ENCODE peak calls at places on chromosomes 4 and X, in ten cellular contexts. I is heart left ventricle, Q is right lobe of liver, F is GM12878, U is upper lobe of left lung, C is HepG2, P is HCT116, G is gastrocnemius medialis, S is body of pancreas, E is A549. R is an unnamed sample.

GRCh38 chr4:185387957-185388356 is 7.8 kb downstream of the LRP2BP start:
- ATAC-seq in I (no peak), S (no peak), F (no peak), G (no peak), U (no peak), P (no peak), C (no peak), Q (no peak), E (no peak), R (no peak)

GRCh38 chr4:42478941-42479340 is 81.7 kb downstream of the SHISA3 start:
- ATAC-seq in Q (no peak), S (no peak), F (no peak), I (no peak), G (no peak), U (no peak), C (no peak), P (no peak), E (no peak), R (no peak)

GRCh38 chr4:44493924-44494323 is 45.3 kb upstream of the KCTD8 start:
- ATAC-seq in U (no peak), Q (peak; percentile 57), C (peak; percentile 82), S (no peak), P (no peak), I (no peak), F (peak; percentile 50), G (peak; percentile 66), E (no peak), R (no peak)

GRCh38 chrX:136714626-136715599 is 65.8 kb downstream of the ARHGEF6 start:
- ATAC-seq in U (no peak), G (no peak), P (no peak), C (no peak), Q (no peak), S (no peak), F (peak; percentile 88), I (no peak), E (no peak), R (no peak)

GRCh38 chrX:72272868-72273267 is 4.2 kb downstream of the RPS4X start:
- ATAC-seq in E (no peak), P (no peak), C (no peak), S (no peak), Q (no peak), U (no peak), F (peak; percentile 2), I (no peak), G (no peak), R (no peak)

GRCh38 chrX:129649268-129650182 is 5.2 kb downstream of the APLN start:
- ATAC-seq in Q (no peak), G (no peak), S (no peak), U (no peak), P (no peak), E (no peak), F (no peak), I (no peak), C (no peak), R (no peak)

GRCh38 chr4:85084371-85085170 is 118.1 kb upstream of the WDFY3 start:
- ATAC-seq in Q (peak; percentile 77), E (no peak), U (no peak), S (peak; percentile 52), C (peak; percentile 80), P (peak; percentile 79), G (no peak), I (no peak), F (peak; percentile 84), R (peak; percentile 39)

GRCh38 chrX:120000490-120001246 is 57.1 kb upstream of the NKAP start:
- ATAC-seq in G (no peak), F (peak; percentile 25), S (no peak), E (peak; percentile 15), C (no peak), P (no peak), U (no peak), Q (no peak), I (no peak), R (no peak)

GRCh38 chrX:65673857-65674350 is 6.5 kb downstream of the MSN start:
- ATAC-seq in U (no peak), P (no peak), G (peak; percentile 57), S (no peak), C (no peak), F (peak; percentile 23), E (no peak), I (peak; percentile 62), Q (no peak), R (peak; percentile 32)
- H3K27ac ChIP-seq in U (peak overlapping the region; percentile 75), P (no peak overlapping the region), G (peak overlapping the region; percentile 95), S (no peak overlapping the region), C (no peak overlapping the region), F (peak overlapping the region; percentile 44), E (peak overlapping the region; percentile 72), I (peak overlapping the region; percentile 99), Q (no peak overlapping the region), R (peak overlapping the region; percentile 72)

GRCh38 chrX:20037182-20037581 is 46.3 kb upstream of the BCLAF3 start:
- ATAC-seq in S (no peak), E (no peak), C (no peak), F (no peak), I (no peak), P (no peak), U (no peak), Q (no peak), G (no peak), R (no peak)

GRCh38 chrX:20028588-20028987 is 37.7 kb upstream of the BCLAF3 start:
- ATAC-seq in E (no peak), F (no peak), Q (no peak), C (no peak), U (no peak), I (no peak), P (no peak), G (no peak), S (no peak), R (no peak)

GRCh38 chrX:20026278-20026677 is 35.4 kb upstream of the BCLAF3 start:
- ATAC-seq in F (no peak), S (no peak), G (no peak), U (no peak), Q (no peak), E (no peak), C (no peak), P (peak; percentile 49), I (no peak), R (no peak)

GRCh38 chrX:20029728-20030127 is 38.9 kb upstream of the BCLAF3 start:
- ATAC-seq in E (no peak), F (peak; percentile 90), S (peak; percentile 89), Q (peak; percentile 88), C (peak; percentile 94), I (no peak), G (no peak), U (no peak), P (peak; percentile 54), R (no peak)

GRCh38 chrX:20032201-20032600 is 41.3 kb upstream of the BCLAF3 start:
- ATAC-seq in E (no peak), F (no peak), G (no peak), Q (no peak), U (no peak), I (no peak), P (no peak), C (no peak), S (no peak), R (no peak)
- TF ChIP-seq POLR2A in E (no peak), F (no peak), G (no peak), Q (no peak), U (no peak), I (no peak), P (no peak), C (no peak), S (no peak), R (no peak)

DNA sequence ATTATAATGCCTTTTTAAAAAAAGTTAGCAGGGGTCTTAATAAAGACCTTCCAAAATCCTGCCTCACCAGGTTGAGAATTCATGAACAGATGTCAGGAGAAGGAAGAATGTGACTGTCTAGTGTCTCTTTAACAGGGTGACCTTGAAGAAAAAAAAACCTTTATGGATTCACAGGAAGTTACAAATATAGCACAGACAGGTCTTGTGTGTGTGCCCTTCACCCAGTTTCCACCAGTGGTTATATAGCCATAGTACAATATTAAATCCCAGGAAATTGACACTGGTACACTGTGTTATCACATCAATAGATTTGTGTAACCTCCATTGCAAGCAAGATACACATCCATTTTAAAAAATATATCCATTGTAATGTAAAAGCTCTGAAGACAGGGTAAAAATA is 43.7 kb downstream of the HADH start:
- ATAC-seq in I (no peak), S (no peak), P (no peak), Q (no peak), U (no peak), F (no peak), G (no peak), C (no peak), E (no peak), R (no peak)
- TF ChIP-seq CTCF in I (no peak), S (no peak), P (no peak), Q (no peak), U (no peak), F (no peak), G (no peak), C (no peak), E (no peak), R (no peak)

GRCh38 chrX:150569155-150569477 is 695 bp downstream of the MTM1 start:
- ATAC-seq in C (no peak), U (peak; percentile 31), F (peak; percentile 31), S (peak; percentile 4), Q (no peak), E (no peak), G (peak; percentile 39), I (no peak), P (no peak), R (peak; percentile 8)

GRCh38 chrX:150570512-150570911 is 2.1 kb downstream of the MTM1 start:
- ATAC-seq in E (no peak), F (no peak), C (peak; percentile 60), S (no peak), I (no peak), G (no peak), U (no peak), Q (peak; percentile 57), P (no peak), R (no peak)

GRCh38 chrX:150566734-150567182 is 1.7 kb upstream of the MTM1 start:
- ATAC-seq in I (no peak), U (no peak), G (no peak), S (no peak), Q (no peak), C (no peak), P (no peak), E (no peak), F (no peak), R (no peak)

GRCh38 chrX:150567645-150568319 is 639 bp upstream of the MTM1 start:
- ATAC-seq in G (peak; percentile 25), P (peak; percentile 2), F (peak; percentile 2), I (no peak), S (no peak), E (peak; percentile 28), Q (no peak), C (peak; percentile 21), U (no peak), R (no peak)

DNA sequence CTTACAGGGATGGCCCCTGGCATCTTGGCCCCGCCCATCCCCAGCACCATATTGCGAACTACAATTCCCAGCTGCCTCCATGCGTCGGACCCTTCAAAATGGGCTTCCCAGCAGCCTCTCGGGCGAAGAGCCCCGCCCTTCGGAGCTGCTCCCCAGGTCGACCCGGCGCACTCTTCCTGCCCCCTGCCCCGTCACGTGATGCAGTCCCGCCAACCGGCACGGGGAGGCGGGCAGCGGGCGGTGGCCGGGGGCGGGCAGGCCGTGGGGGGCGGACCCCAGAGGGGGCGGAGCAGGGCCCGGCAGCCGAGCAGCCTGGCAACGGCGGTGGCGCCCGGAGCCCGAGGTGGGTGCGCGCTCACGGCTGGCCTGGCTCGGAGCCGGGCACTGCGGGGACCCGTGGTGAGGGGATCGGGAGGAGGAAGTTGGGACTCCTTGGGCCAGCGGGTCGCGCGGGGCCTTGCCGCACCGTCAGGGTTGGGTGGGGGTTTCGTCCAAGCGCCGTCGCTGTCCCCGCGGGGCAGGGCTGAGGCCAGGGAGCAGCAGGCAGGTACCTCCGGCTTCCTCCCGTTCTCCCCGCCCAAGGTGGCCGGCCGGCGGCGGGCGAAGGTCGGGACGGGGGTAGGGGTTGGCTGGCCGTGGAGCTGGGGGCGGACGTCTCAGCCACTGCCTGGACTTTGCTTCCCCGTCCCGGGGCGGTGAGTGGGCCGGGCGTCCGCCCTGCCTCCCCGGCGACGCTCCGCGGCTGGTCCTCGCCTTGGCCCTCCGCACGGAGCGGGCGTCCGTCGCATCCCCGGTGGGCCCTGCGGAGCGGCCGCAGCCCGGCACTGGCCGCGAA is at the start of gene MTM1:
- ATAC-seq in I (peak; percentile 99), S (peak; percentile 96), C (peak; percentile 78), G (peak; percentile 93), F (peak; percentile 93), U (peak; percentile 97), Q (peak; percentile 91), P (peak; percentile 92), E (peak; percentile 94), R (peak; percentile 95)
- H3K27ac ChIP-seq in I (peak within 1 kb of the TSS; percentile 84), S (peak within 1 kb of the TSS; percentile 86), C (peak within 1 kb of the TSS; percentile 89), G (peak within 1 kb of the TSS; percentile 76), F (peak within 1 kb of the TSS; percentile 31), U (peak within 1 kb of the TSS; percentile 96), Q (peak within 1 kb of the TSS; percentile 75), P (peak within 1 kb of the TSS; percentile 40), E (peak within 1 kb of the TSS; percentile 93), R (peak within 1 kb of the TSS; percentile 57)